ENCODE peak calls at places on chromosomes 13 and 19, in six cellular contexts. W is stimulated activated CD4-positive, alpha-beta T cell treated with anti-CD3 and anti-CD28 coated beads, Interleukin-12 subunit alpha, Interleukin-12 subunit beta, amount 100 ng/mL, for 24 hours; D is M059J; A is EL; F is NCI-H82; V is fibroblast of lung. S is an unnamed sample.

GRCh38 chr19:46739290-46739771 is 6.5 kb upstream of the FKRP start:
- DNase-seq in F (no peak), A (no peak), V (no peak), W (no peak), D (no peak), S (no peak)

GRCh38 chr13:105918842-105919741 is 616.4 kb downstream of the EFNB2 start:
- DNase-seq in D (peak; percentile 88), A (peak; percentile 86), W (no peak), F (no peak), V (peak; percentile 91), S (peak; percentile 33)

GRCh38 chr13:36778083-36778671 is 40.8 kb upstream of the RFXAP start:
- DNase-seq in V (peak; percentile 61), F (peak; percentile 64), D (peak; percentile 64), A (peak; percentile 44), W (no peak), S (peak; percentile 6)

GRCh38 chr13:110551284-110551683 is 10.2 kb downstream of the RAB20 start:
- DNase-seq in W (no peak), V (no peak), D (no peak), A (no peak), F (no peak), S (no peak)

GRCh38 chr13:27362064-27362751 is 62.2 kb upstream of the GTF3A start:
- DNase-seq in V (peak; percentile 77), A (peak; percentile 76), W (peak; percentile 70), D (peak; percentile 77), F (peak; percentile 90), S (peak; percentile 64)

GRCh38 chr13:49627831-49628652 is at the start of gene ARL11:
- DNase-seq in F (peak; percentile 50), V (no peak), W (peak; percentile 51), A (no peak), D (no peak), S (no peak)

GRCh38 chr13:67277581-67277980 is 47.4 kb upstream of the PCDH9 start:
- DNase-seq in V (no peak), F (no peak), D (no peak), W (no peak), A (no peak), S (no peak)

GRCh38 chr13:27004866-27005265 is 166.7 kb downstream of the USP12 start:
- DNase-seq in V (no peak), D (no peak), A (no peak), W (no peak), F (no peak), S (no peak)

GRCh38 chr19:28502879-28503734 is 709.8 kb downstream of the UQCRFS1 start:
- DNase-seq in W (no peak), D (no peak), F (no peak), A (no peak), V (no peak), S (no peak)

GRCh38 chr19:2250765-2251576 is 1.8 kb downstream of the AMH start:
- DNase-seq in V (no peak), W (no peak), F (no peak), A (no peak), D (no peak), S (no peak)

GRCh38 chr13:113091891-113092775 is 13.5 kb upstream of the F7 start:
- DNase-seq in F (no peak), D (no peak), V (no peak), W (no peak), A (no peak), S (no peak)

GRCh38 chr19:10238172-10238783 is 7.1 kb upstream of the S1PR2 start:
- DNase-seq in V (peak; percentile 100), F (no peak), W (no peak), A (peak; percentile 31), D (peak; percentile 55), S (peak; percentile 25)

GRCh38 chr19:29269641-29270040 is 56.7 kb upstream of the UQCRFS1 start:
- DNase-seq in W (no peak), F (no peak), D (no peak), V (no peak), A (no peak), S (no peak)

GRCh38 chr13:99282264-99283231 is 24.4 kb upstream of the GPR18 start:
- DNase-seq in A (no peak), V (no peak), D (no peak), F (no peak), W (no peak), S (no peak)

GRCh38 chr19:23774156-23774971 is 15.7 kb upstream of the ZNF681 start:
- DNase-seq in W (no peak), D (no peak), F (no peak), V (no peak), A (no peak), S (no peak)

GRCh38 chr13:88617176-88617575 is 946.0 kb downstream of the SLITRK5 start:
- DNase-seq in A (no peak), V (no peak), W (no peak), D (no peak), F (peak; percentile 42), S (no peak)

GRCh38 chr13:99981115-99982020 is at the start of gene ZIC2:
- DNase-seq in F (peak; percentile 80), W (no peak), V (no peak), D (peak; percentile 54), A (peak; percentile 50), S (peak; percentile 11)

GRCh38 chr19:2711937-2712205 is 9.3 kb downstream of the DIRAS1 start:
- DNase-seq in D (no peak), W (no peak), A (no peak), V (no peak), F (no peak), S (no peak)

GRCh38 chr19:4233282-4233853 is 4.0 kb downstream of the EBI3 start:
- DNase-seq in V (peak; percentile 18), D (peak; percentile 44), W (peak; percentile 74), F (peak; percentile 54), A (peak; percentile 44), S (no peak)

S was measured in HFFc6.